ENCODE peak calls at places on chromosome 16, in four cellular contexts. A is HS-27A, I is heart left ventricle, Q is EH. N is an unnamed sample.
A peak's percentile ranks its signal among the peaks of the same experiment; 100 is the strongest.

GRCh38 chr16:19170043-19170655 is 2.1 kb downstream of the SYT17 start:
- DNase-seq in I (no peak), A (no peak), Q (no peak), N (no peak)

GRCh38 chr16:75379911-75380847 is 53.1 kb downstream of the CFDP1 start:
- DNase-seq in I (no peak), Q (no peak), A (no peak), N (peak; percentile 19)

GRCh38 chr16:60922920-60923319 is 1113.3 kb downstream of the CDH8 start:
- DNase-seq in A (no peak), Q (no peak), I (no peak), N (no peak)

GRCh38 chr16:11554054-11554453 is 32.7 kb downstream of the LITAF start:
- DNase-seq in I (no peak), A (no peak), Q (no peak), N (no peak)

GRCh38 chr16:48497932-48498760 is 111.8 kb downstream of the N4BP1 start:
- DNase-seq in I (no peak), A (no peak), Q (no peak), N (no peak)

GRCh38 chr16:57017251-57017650 is 27.9 kb downstream of the NLRC5 start:
- DNase-seq in I (no peak), A (no peak), Q (peak; percentile 65), N (no peak)

GRCh38 chr16:22847100-22847499 is 33.1 kb downstream of the HS3ST2 start:
- DNase-seq in A (no peak), I (no peak), Q (no peak), N (no peak)

GRCh38 chr16:57985204-57986121 is 14.5 kb upstream of the CNGB1 start:
- DNase-seq in I (no peak), Q (no peak), A (no peak), N (no peak)

GRCh38 chr16:89452241-89452640 is 38.1 kb downstream of the ANKRD11 start:
- DNase-seq in A (no peak), I (no peak), Q (no peak), N (peak; percentile 20)

GRCh38 chr16:85420501-85421337 is 192.4 kb upstream of the GSE1 start:
- DNase-seq in Q (peak; percentile 35), I (peak; percentile 56), A (no peak), N (peak; percentile 82)

GRCh38 chr16:11681977-11682654 is 13.9 kb downstream of the SNN start:
- DNase-seq in A (no peak), I (no peak), Q (no peak), N (no peak)

GRCh38 chr16:21618261-21618660 is 18.9 kb downstream of the METTL9 start:
- DNase-seq in I (no peak), Q (no peak), A (no peak), N (no peak)

GRCh38 chr16:2919511-2920255 is 8.0 kb downstream of the FLYWCH1 start:
- DNase-seq in Q (peak; percentile 69), I (peak; percentile 53), A (no peak), N (peak; percentile 74)

GRCh38 chr16:728131-728889 is 1.4 kb downstream of the HAGHL start:
- DNase-seq in A (peak; percentile 48), I (peak; percentile 70), Q (peak; percentile 90), N (peak; percentile 80)

GRCh38 chr16:28237754-28238357 is 26.1 kb upstream of the XPO6 start:
- DNase-seq in Q (no peak), I (no peak), A (no peak), N (no peak)

GRCh38 chr16:85861095-85861825 is 37.7 kb upstream of the IRF8 start:
- DNase-seq in Q (no peak), A (no peak), I (no peak), N (no peak)

GRCh38 chr16:71637398-71637797 is 11.4 kb downstream of the MARVELD3 start:
- DNase-seq in I (peak; percentile 42), Q (peak; percentile 50), A (no peak), N (no peak)

GRCh38 chr16:5438591-5438990 is 341.0 kb upstream of the EEF2KMT start:
- DNase-seq in Q (no peak), I (no peak), A (no peak), N (no peak)

GRCh38 chr16:87056083-87056482 is 261.1 kb downstream of the C16orf95 start:
- DNase-seq in A (no peak), Q (peak; percentile 49), I (no peak), N (no peak)

GRCh38 chr16:88393034-88393433 is 10.3 kb downstream of the ZNF469 start:
- DNase-seq in A (no peak), Q (no peak), I (no peak), N (no peak)

GRCh38 chr16:66549284-66550131 is at the start of gene TK2:
- DNase-seq in Q (peak; percentile 78), I (peak; percentile 76), A (no peak), N (peak; percentile 40)

GRCh38 chr16:85476389-85476788 is 136.7 kb upstream of the GSE1 start:
- DNase-seq in Q (no peak), A (no peak), I (no peak), N (no peak)

GRCh38 chr16:75089486-75090202 is 26.9 kb downstream of the LDHD start:
- DNase-seq in Q (no peak), I (no peak), A (no peak), N (no peak)

GRCh38 chr16:89062389-89063345 is 31.0 kb upstream of the ACSF3 start:
- DNase-seq in I (no peak), Q (no peak), A (no peak), N (no peak)

GRCh38 chr16:85225291-85225690 is 113.0 kb upstream of the CIBAR2 start:
- DNase-seq in Q (no peak), I (no peak), A (no peak), N (no peak)

GRCh38 chr16:72473631-72474030 is 301.7 kb upstream of the PMFBP1 start:
- DNase-seq in I (no peak), A (no peak), Q (no peak), N (no peak)

GRCh38 chr16:84608281-84608680 is 9.6 kb downstream of the COTL1 start:
- DNase-seq in A (no peak), I (no peak), Q (no peak), N (no peak)

GRCh38 chr16:29314292-29314934 is 92.1 kb downstream of the NPIPB11 start:
- DNase-seq in Q (no peak), A (no peak), I (no peak), N (no peak)

GRCh38 chr16:6189216-6189615 is 1091.6 kb upstream of the EEF2KMT start:
- DNase-seq in I (no peak), A (no peak), Q (no peak), N (no peak)

GRCh38 chr16:84513111-84514065 is 8.9 kb upstream of the MEAK7 start:
- DNase-seq in A (no peak), I (no peak), Q (peak; percentile 91), N (no peak)

GRCh38 chr16:87581867-87582220 is 20.5 kb upstream of the JPH3 start:
- DNase-seq in Q (peak; percentile 98), A (peak; percentile 82), I (peak; percentile 72), N (no peak)

GRCh38 chr16:76035689-76036088 is 241.5 kb upstream of the CNTNAP4 start:
- DNase-seq in Q (no peak), A (no peak), I (no peak), N (no peak)

GRCh38 chr16:5504028-5504758 is 406.6 kb upstream of the EEF2KMT start:
- DNase-seq in Q (no peak), I (no peak), A (no peak), N (no peak)

GRCh38 chr16:86404678-86405077 is 105.6 kb upstream of the FOXF1 start:
- DNase-seq in A (no peak), I (no peak), Q (no peak), N (no peak)

GRCh38 chr16:87598431-87598830 is 3.9 kb upstream of the JPH3 start:
- DNase-seq in Q (no peak), A (no peak), I (no peak), N (no peak)

N was measured in effector memory CD8-positive, alpha-beta T cell.